ENCODE peak calls at places on chromosomes 2 and 18, in six cellular contexts. N, Z, V, Y, J and A are unnamed samples.

GRCh38 chr2:122191331-122191730 is 435.9 kb downstream of the TSN start:
- DNase-seq in V (no peak), N (no peak), Z (no peak), J (no peak), Y (no peak), A (peak)

GRCh38 chr18:12543697-12544096 is 114.2 kb downstream of the SPIRE1 start:
- DNase-seq in J (no peak), Y (no peak), V (no peak), Z (no peak), N (no peak), A (no peak)

GRCh38 chr2:202185816-202186221 is 52.6 kb downstream of the SUMO1 start:
- DNase-seq in N (no peak), Z (no peak), V (no peak), J (no peak), Y (no peak), A (no peak)

GRCh38 chr2:239507576-239508258 is 106.9 kb upstream of the HDAC4 start:
- DNase-seq in J (no peak), V (no peak), Z (no peak), Y (no peak), N (no peak), A (no peak)

GRCh38 chr2:62939735-62940491 is 110.7 kb upstream of the OTX1 start:
- DNase-seq in Z (no peak), J (no peak), V (no peak), N (no peak), Y (no peak), A (no peak)

GRCh38 chr18:58514773-58515172 is 114.1 kb downstream of the ALPK2 start:
- DNase-seq in N (no peak), Y (no peak), J (no peak), Z (no peak), V (no peak), A (no peak)

GRCh38 chr2:230930928-230931555 is 6.0 kb upstream of the GPR55 start:
- DNase-seq in Y (no peak), J (no peak), N (no peak), V (peak), Z (no peak), A (no peak)

GRCh38 chr18:22422909-22423548 is 5.3 kb upstream of the CTAGE1 start:
- DNase-seq in N (no peak), V (no peak), J (peak), Z (no peak), Y (no peak), A (no peak)

GRCh38 chr2:139544452-139544851 is 764.3 kb upstream of the NXPH2 start:
- DNase-seq in Z (no peak), Y (no peak), N (no peak), V (no peak), J (no peak), A (no peak)

GRCh38 chr2:76737607-76738006 is 784.6 kb downstream of the LRRTM4 start:
- DNase-seq in V (no peak), N (no peak), J (no peak), Y (no peak), Z (no peak), A (no peak)

GRCh38 chr18:37476182-37476581 is 89.4 kb downstream of the CELF4 start:
- DNase-seq in J (no peak), N (no peak), Z (peak), Y (no peak), V (no peak), A (peak)